ENCODE peak calls at places on chromosomes 16 and 17, in seven cellular contexts. A, K, U, D, X, R and Q are unnamed samples.

GRCh38 chr17:8857919-8858318 is 9.6 kb downstream of the PIK3R6 start:
- DNase-seq in A (peak), K (no peak), U (peak), D (no peak), X (no peak), R (no peak), Q (no peak)

GRCh38 chr17:77693776-77694175 is 264.7 kb upstream of the TNRC6C start:
- DNase-seq in A (no peak), K (no peak), U (no peak), D (no peak), X (no peak), R (no peak), Q (no peak)

GRCh38 chr16:11681977-11682654 is 13.9 kb downstream of the SNN start:
- DNase-seq in A (peak), K (no peak), U (no peak), D (no peak), X (peak), R (no peak), Q (no peak)

GRCh38 chr17:42087042-42087701 is 11.1 kb downstream of the ZNF385C start:
- DNase-seq in A (no peak), K (no peak), U (no peak), D (no peak), X (no peak), R (no peak), Q (no peak)

GRCh38 chr17:82458885-82459424 is 414 bp downstream of the NARF start:
- DNase-seq in A (peak), K (no peak), U (peak), D (no peak), X (peak), R (peak), Q (no peak)

GRCh38 chr16:47586121-47586520 is 125.0 kb downstream of the PHKB start:
- DNase-seq in A (no peak), K (no peak), U (no peak), D (no peak), X (no peak), R (no peak), Q (no peak)

GRCh38 chr16:84450176-84450865 is 54.1 kb downstream of the MEAK7 start:
- DNase-seq in A (no peak), K (no peak), U (no peak), D (no peak), X (no peak), R (no peak), Q (no peak)

GRCh38 chr16:25838724-25839186 is 147.0 kb downstream of the HS3ST4 start:
- DNase-seq in A (peak), K (peak), U (peak), D (no peak), X (no peak), R (peak), Q (peak)

GRCh38 chr17:20967776-20968175 is 75.0 kb downstream of the USP22 start:
- DNase-seq in A (no peak), K (no peak), U (no peak), D (no peak), X (no peak), R (no peak), Q (no peak)

GRCh38 chr17:57707892-57708291 is 37.2 kb downstream of the CCDC182 start:
- DNase-seq in A (no peak), K (no peak), U (peak), D (no peak), X (peak), R (no peak), Q (no peak)